ENCODE peak calls at places on chromosomes 6 and 20, in six cellular contexts. Q, S, F, V, C and R are unnamed samples.

GRCh38 chr6:69958978-69959377 is 92.6 kb downstream of the COL19A1 start:
- DNase-seq in Q (no peak), S (no peak), F (no peak), V (no peak), C (no peak), R (no peak)

GRCh38 chr6:3341467-3341866 is 82.7 kb downstream of the PSMG4 start:
- DNase-seq in Q (no peak), S (peak), F (no peak), V (no peak), C (no peak), R (peak)

GRCh38 chr6:114471450-114471849 is 128.6 kb upstream of the HS3ST5 start:
- DNase-seq in Q (no peak), S (no peak), F (no peak), V (no peak), C (no peak), R (no peak)

GRCh38 chr20:39523405-39523804 is 561.3 kb downstream of the DHX35 start:
- DNase-seq in Q (no peak), S (no peak), F (no peak), V (peak), C (no peak), R (no peak)

GRCh38 chr6:108711831-108712230 is 136.4 kb upstream of the ARMC2 start:
- DNase-seq in Q (no peak), S (no peak), F (no peak), V (no peak), C (no peak), R (no peak)

GRCh38 chr20:49037962-49038387 is 8.1 kb upstream of the CSE1L start:
- DNase-seq in Q (no peak), S (no peak), F (peak), V (no peak), C (no peak), R (no peak)

GRCh38 chr6:44036196-44036595 is 91.1 kb downstream of the MRPL14 start:
- DNase-seq in Q (no peak), S (no peak), F (no peak), V (no peak), C (no peak), R (no peak)

GRCh38 chr6:148358196-148358785 is 15.7 kb downstream of the SASH1 start:
- DNase-seq in Q (no peak), S (peak), F (no peak), V (peak), C (no peak), R (peak)

GRCh38 chr6:158780963-158781691 is 38.0 kb downstream of the EZR start:
- DNase-seq in Q (no peak), S (no peak), F (no peak), V (no peak), C (peak), R (no peak)

GRCh38 chr6:32147401-32148132 is 4.2 kb downstream of the PRRT1 start:
- DNase-seq in Q (no peak), S (no peak), F (no peak), V (no peak), C (no peak), R (no peak)

GRCh38 chr6:32148722-32149576 is 2.8 kb downstream of the PRRT1 start:
- DNase-seq in Q (no peak), S (no peak), F (peak), V (peak), C (peak), R (no peak)

GRCh38 chr6:32149577-32149845 is 2.2 kb downstream of the PRRT1 start:
- DNase-seq in Q (no peak), S (no peak), F (no peak), V (no peak), C (no peak), R (no peak)

GRCh38 chr6:32146687-32147086 is 5.1 kb downstream of the PRRT1 start:
- DNase-seq in Q (no peak), S (no peak), F (no peak), V (no peak), C (no peak), R (no peak)

GRCh38 chr6:32148289-32148688 is 3.5 kb downstream of the PRRT1 start:
- DNase-seq in Q (no peak), S (no peak), F (no peak), V (no peak), C (no peak), R (no peak)
- H3K4me3 ChIP-seq in Q (peak), S (no peak), F (no peak), V (no peak), C (peak), R (peak)

DNA sequence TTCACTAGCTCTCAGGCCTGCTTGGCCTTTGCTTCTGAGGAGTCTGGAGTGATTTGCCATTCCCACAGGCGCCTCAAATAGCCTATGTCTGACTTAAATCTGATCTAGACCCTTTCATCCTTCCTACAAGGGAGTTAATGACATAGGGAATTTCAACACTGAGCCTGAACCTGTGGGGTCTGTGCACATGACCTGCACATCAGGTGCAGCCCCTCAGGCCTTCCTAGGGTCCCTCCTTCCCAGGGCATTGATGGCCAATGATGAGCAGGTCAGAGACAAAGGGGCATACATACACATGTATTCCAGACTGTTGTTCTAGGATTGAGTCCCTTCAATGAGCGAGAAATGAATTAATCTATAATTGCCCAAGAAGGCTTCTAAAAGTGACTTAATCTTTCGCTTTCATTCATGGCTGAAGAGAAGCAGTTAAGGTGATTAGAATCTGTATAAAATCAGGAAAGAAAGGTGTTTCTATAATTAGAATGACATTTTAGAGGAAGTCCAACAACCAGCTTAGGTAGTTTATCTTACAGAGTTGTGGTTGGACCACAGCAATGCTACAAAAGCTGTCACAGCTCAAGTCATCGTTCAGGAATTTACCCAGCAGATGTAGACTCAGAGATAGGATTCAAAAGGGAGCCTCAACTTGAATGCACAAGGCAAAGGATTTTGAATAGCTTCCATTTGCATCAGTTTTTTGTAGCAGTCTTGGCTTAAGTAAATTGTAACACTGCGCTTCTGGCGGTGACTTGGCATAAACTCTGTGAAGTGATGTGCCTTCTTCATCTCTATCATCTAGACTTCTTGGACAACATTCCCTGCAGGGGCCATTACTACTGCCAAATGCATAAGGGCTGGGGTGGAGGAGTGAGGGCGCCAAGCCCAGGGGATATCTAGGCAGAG is 27.0 kb upstream of the TBC1D7 start:
- DNase-seq in Q (peak), S (peak), F (peak), V (peak), C (no peak), R (peak)
- H3K4me3 ChIP-seq in Q (no peak), S (no peak), F (peak), V (peak), C (no peak), R (no peak)

GRCh38 chr6:28545955-28546354 is 20.3 kb downstream of the GPX5 start:
- DNase-seq in Q (no peak), S (no peak), F (no peak), V (no peak), C (no peak), R (no peak)

GRCh38 chr6:28542440-28543293 is 17.0 kb downstream of the GPX5 start:
- DNase-seq in Q (peak), S (peak), F (peak), V (peak), C (no peak), R (peak)

GRCh38 chr6:28543671-28544131 is 18.0 kb downstream of the GPX5 start:
- DNase-seq in Q (no peak), S (peak), F (no peak), V (peak), C (no peak), R (no peak)

GRCh38 chr6:28541996-28542395 is 16.3 kb downstream of the GPX5 start:
- DNase-seq in Q (no peak), S (no peak), F (no peak), V (no peak), C (no peak), R (no peak)

DNA sequence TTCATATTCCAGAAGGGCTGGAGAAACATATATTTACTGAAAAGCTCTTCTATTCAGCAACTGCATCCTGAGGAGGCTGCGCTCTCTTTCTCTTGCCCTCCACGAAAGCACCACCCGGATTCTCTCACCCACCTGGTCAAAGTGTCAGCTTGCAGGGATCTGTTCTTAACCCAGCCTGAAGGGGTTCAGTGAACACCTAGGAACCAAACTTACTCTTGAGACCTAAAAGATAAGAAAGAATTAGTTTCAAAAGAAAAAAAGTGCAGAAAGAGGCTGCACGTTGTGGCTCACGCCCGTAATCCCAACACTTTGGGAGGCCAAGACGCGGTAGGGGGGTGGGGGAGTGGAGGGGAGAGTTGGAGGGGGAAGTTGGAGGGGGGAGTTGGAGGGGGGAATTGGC is 18.5 kb downstream of the GPX5 start:
- DNase-seq in Q (no peak), S (no peak), F (no peak), V (no peak), C (no peak), R (no peak)
- H3K4me3 ChIP-seq in Q (no peak), S (peak), F (peak), V (peak), C (no peak), R (peak)

DNA sequence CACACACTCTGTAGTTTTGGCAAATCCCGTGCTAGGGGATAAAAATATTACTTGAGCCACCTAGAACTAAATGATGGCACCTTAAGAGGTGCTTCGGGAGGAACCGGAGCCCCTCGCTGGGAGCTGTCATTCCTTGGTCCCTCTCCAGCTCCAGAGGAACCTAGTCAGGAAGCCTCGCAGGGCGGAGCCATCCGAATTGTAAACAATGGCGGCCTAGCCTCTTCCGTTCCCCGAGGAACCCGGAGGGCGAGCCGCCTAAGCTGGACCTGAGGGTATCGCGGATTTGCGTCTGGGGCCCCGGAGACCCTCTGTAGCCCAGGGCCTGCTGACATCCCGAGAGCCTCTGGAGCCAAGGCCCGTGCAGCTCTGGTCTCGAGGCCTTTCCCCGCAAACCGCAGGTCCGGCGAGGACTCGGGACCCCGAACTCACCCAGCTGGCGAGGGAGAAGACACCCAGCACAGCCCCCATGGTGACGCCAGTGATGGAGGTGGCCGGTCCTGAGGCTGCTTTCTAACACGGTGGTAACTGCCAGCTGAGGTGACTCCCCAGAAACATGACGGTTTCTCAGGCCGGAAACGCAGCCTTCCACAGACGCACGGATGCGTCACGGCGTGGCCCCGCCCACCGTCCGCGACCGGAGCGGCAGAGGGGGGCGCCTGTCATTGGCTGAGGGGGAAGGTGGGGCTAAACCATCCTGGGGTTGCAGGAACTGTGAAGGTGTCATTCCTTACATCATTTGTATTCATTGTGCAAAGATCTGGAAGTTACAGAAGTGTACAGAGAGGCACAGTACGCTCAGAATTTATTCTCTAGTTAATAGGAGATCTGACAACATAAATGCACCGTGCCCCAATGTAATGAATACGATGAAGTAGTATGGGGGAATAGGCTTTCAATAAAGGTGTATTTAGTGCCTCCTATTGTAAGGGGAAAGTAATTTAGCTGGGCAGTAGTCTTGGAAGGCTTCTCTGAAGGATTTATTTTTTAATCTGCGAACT is at the start of gene SERINC3:
- DNase-seq in Q (peak), S (peak), F (peak), V (peak), C (peak), R (peak)
- H3K4me3 ChIP-seq in Q (peak), S (peak), F (peak), V (peak), C (peak), R (peak)

DNA sequence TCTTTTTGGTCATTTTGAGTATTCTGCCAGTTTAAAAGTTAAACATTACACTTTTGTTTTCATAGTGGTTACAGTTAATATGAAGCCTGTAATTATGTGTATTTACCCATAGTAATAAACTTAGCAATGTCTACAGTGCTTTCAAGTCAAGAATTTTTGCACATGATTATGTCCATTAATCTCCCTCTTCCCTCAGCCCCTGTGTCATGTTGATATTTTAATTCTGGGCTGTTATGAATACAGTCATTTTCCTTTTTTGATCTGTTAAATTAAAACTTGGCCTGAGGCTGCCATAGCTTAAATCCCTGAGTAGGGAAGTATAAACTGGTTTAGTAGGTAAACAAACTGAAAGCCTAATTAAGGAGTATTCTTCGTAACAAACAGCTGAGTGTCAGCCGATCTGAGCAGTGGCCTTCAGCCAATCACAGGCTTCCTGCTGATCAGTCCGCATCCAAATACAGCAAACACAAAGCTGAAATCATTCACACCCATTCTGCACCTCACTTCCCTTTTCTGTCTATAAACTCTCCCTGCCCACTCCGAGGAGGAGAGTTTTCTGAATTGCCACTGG is 9.5 kb upstream of the SFT2D1 start:
- DNase-seq in Q (peak), S (no peak), F (no peak), V (peak), C (no peak), R (no peak)
- H3K4me3 ChIP-seq in Q (no peak), S (no peak), F (no peak), V (no peak), C (no peak), R (no peak)